ENCODE peak calls at places on chromosomes 3 and 15, in eight cellular contexts. Y is anterior cingulate cortex; I is activated T-cell treated with anti-CD3 and anti-CD28 coated beads, Interleukin-2, amount 50 U/mL, for 72 hours; V is KBM-7; O is uterus; W is nephron progenitor cell; F is activated CD4-positive, alpha-beta T cell treated with anti-CD3 and anti-CD28 coated beads, Interleukin-2, amount 50 U/mL, for 24 hours; X is NCI-H748 treated with DMSO at 0.1 percent for 48 hours. R is an unnamed sample.

GRCh38 chr3:140469491-140469890 is 208.4 kb upstream of the TRIM42 start:
- DNase-seq in X (no peak), O (no peak), Y (no peak), F (no peak), W (no peak), V (no peak), I (no peak), R (no peak)

GRCh38 chr3:44506961-44507360 is 29.5 kb upstream of the ZNF445 start:
- DNase-seq in O (no peak), Y (no peak), X (no peak), I (no peak), V (no peak), W (no peak), F (no peak), R (no peak)

GRCh38 chr3:59425371-59425770 is 375.5 kb upstream of the CFAP20DC start:
- DNase-seq in V (no peak), W (no peak), F (no peak), X (no peak), Y (no peak), I (no peak), O (peak; percentile 66), R (no peak)

GRCh38 chr3:177089120-177089519 is 108.2 kb downstream of the TBL1XR1 start:
- DNase-seq in V (no peak), W (no peak), Y (no peak), F (no peak), O (no peak), I (no peak), X (no peak), R (no peak)

GRCh38 chr3:153373571-153373970 is 211.5 kb downstream of the RAP2B start:
- DNase-seq in V (peak; percentile 93), O (no peak), Y (no peak), X (no peak), I (no peak), W (no peak), F (no peak), R (no peak)

GRCh38 chr15:101348643-101349496 is 53.8 kb upstream of the SNRPA1 start:
- DNase-seq in I (no peak), X (no peak), W (no peak), Y (no peak), O (no peak), V (no peak), F (no peak), R (no peak)

GRCh38 chr15:28051920-28052633 is 47.0 kb downstream of the OCA2 start:
- DNase-seq in X (no peak), O (no peak), V (no peak), W (no peak), I (no peak), F (no peak), Y (no peak), R (no peak)

GRCh38 chr15:100187677-100188076 is 154.1 kb downstream of the ADAMTS17 start:
- DNase-seq in W (no peak), X (no peak), V (no peak), Y (no peak), I (no peak), O (no peak), F (no peak), R (no peak)

GRCh38 chr15:35495075-35495474 is 50.9 kb downstream of the DPH6 start:
- DNase-seq in I (no peak), X (no peak), V (no peak), O (no peak), Y (no peak), W (no peak), F (no peak), R (no peak)

GRCh38 chr15:79881254-79881653 is 15.6 kb downstream of the MTHFS start:
- DNase-seq in I (no peak), Y (no peak), F (no peak), W (no peak), O (no peak), X (no peak), V (no peak), R (no peak)

GRCh38 chr3:108780235-108780634 is 23.0 kb upstream of the RETNLB start:
- DNase-seq in Y (no peak), O (no peak), F (no peak), I (peak; percentile 15), X (no peak), W (no peak), V (no peak), R (no peak)

GRCh38 chr3:43648957-43649356 is 27.1 kb upstream of the ANO10 start:
- DNase-seq in Y (no peak), V (no peak), W (no peak), O (no peak), X (no peak), F (no peak), I (no peak), R (no peak)

GRCh38 chr15:89714775-89715174 is 24.2 kb downstream of the WDR93 start:
- DNase-seq in V (no peak), X (no peak), W (no peak), Y (no peak), O (no peak), I (no peak), F (no peak), R (no peak)

GRCh38 chr15:41205315-41205714 is 25.2 kb downstream of the EXD1 start:
- DNase-seq in O (no peak), Y (no peak), I (no peak), X (no peak), W (no peak), V (no peak), F (no peak), R (no peak)

GRCh38 chr3:134326760-134327593 is 47.3 kb downstream of the AMOTL2 start:
- DNase-seq in F (no peak), Y (no peak), X (no peak), V (no peak), W (peak; percentile 60), I (no peak), O (peak; percentile 81), R (no peak)

GRCh38 chr3:12963869-12964712 is 109.1 kb downstream of the IQSEC1 start:
- DNase-seq in F (no peak), X (no peak), V (peak; percentile 15), Y (no peak), W (no peak), O (no peak), I (no peak), R (no peak)

GRCh38 chr3:129001817-129002572 is 891 bp downstream of the EFCC1 start:
- DNase-seq in W (peak; percentile 69), F (no peak), O (no peak), Y (no peak), X (no peak), I (peak; percentile 57), V (peak; percentile 19), R (peak; percentile 64)

GRCh38 chr3:172987268-172987667 is 153.8 kb downstream of the SPATA16 start:
- DNase-seq in F (no peak), X (no peak), V (no peak), O (no peak), I (no peak), Y (no peak), W (no peak), R (no peak)

GRCh38 chr3:123656241-123656640 is 71.4 kb upstream of the HACD2 start:
- DNase-seq in V (no peak), X (no peak), Y (no peak), W (no peak), O (no peak), I (no peak), F (no peak), R (no peak)